ENCODE peak calls at places on chromosome 22, in six cellular contexts. T, O, B, M, U and N are unnamed samples.

GRCh38 chr22:46105494-46106278 is 44.6 kb upstream of the PPARA start:
- DNase-seq in O (no peak), B (no peak), T (no peak), M (peak; percentile 56), U (peak; percentile 94), N (no peak)

GRCh38 chr22:26592368-26593015 is 2.6 kb upstream of the TPST2 start:
- DNase-seq in O (peak; percentile 63), T (no peak), U (no peak), B (no peak), M (no peak), N (no peak)

GRCh38 chr22:25403284-25403606 is 161.2 kb upstream of the GRK3 start:
- DNase-seq in O (no peak), U (no peak), M (no peak), B (no peak), T (no peak), N (peak; percentile 53)

GRCh38 chr22:28955817-28956216 is 72.4 kb downstream of the ZNRF3 start:
- DNase-seq in U (no peak), B (no peak), O (peak; percentile 89), M (no peak), T (peak; percentile 41), N (no peak)

GRCh38 chr22:41217553-41218157 is 12.5 kb downstream of the L3MBTL2 start:
- DNase-seq in O (peak; percentile 59), M (peak; percentile 72), U (no peak), T (no peak), B (no peak), N (no peak)

GRCh38 chr22:31122532-31123291 is at the start of gene INPP5J:
- DNase-seq in U (peak; percentile 92), B (peak; percentile 16), T (no peak), O (no peak), M (no peak), N (no peak)

GRCh38 chr22:50498322-50498861 is 9.1 kb downstream of the LMF2 start:
- DNase-seq in B (no peak), T (peak; percentile 54), M (peak; percentile 54), U (peak; percentile 90), O (peak; percentile 74), N (no peak)

GRCh38 chr22:46894851-46895640 is 132.6 kb downstream of the TBC1D22A start:
- DNase-seq in M (no peak), T (no peak), O (no peak), B (no peak), U (no peak), N (no peak)

GRCh38 chr22:49205401-49205800 is 622.3 kb downstream of the BRD1 start:
- DNase-seq in M (no peak), T (no peak), B (no peak), U (no peak), O (no peak), N (peak; percentile 14)

GRCh38 chr22:37330200-37331033 is 48.1 kb downstream of the CYTH4 start:
- DNase-seq in U (peak; percentile 57), B (peak; percentile 31), T (no peak), M (no peak), O (peak; percentile 49), N (no peak)

GRCh38 chr22:42645938-42646568 is 3.1 kb downstream of the CYB5R3 start:
- DNase-seq in B (no peak), M (no peak), O (no peak), U (no peak), T (no peak), N (no peak)

GRCh38 chr22:17079572-17079971 is 5.2 kb upstream of the IL17RA start:
- DNase-seq in U (no peak), O (no peak), B (no peak), M (no peak), T (no peak), N (no peak)

GRCh38 chr22:47294222-47294532 is 531.7 kb downstream of the TBC1D22A start:
- DNase-seq in T (no peak), O (no peak), B (no peak), M (no peak), U (no peak), N (peak; percentile 35)

GRCh38 chr22:41650229-41650628 is 29.1 kb downstream of the XRCC6 start:
- DNase-seq in M (no peak), U (no peak), B (no peak), O (no peak), T (no peak), N (no peak)

GRCh38 chr22:36351921-36352774 is 35.6 kb downstream of the MYH9 start:
- DNase-seq in M (no peak), T (no peak), B (no peak), U (peak; percentile 56), O (no peak), N (peak; percentile 86)

GRCh38 chr22:46381142-46381541 is 45.6 kb downstream of the TRMU start:
- DNase-seq in O (no peak), M (no peak), U (no peak), T (no peak), B (no peak), N (no peak)